ENCODE peak calls at places on chromosome 12, in ten cellular contexts. D is psoas muscle; X is bronchial epithelial cell; L is naive thymus-derived CD4-positive, alpha-beta T cell; N is GM04504; Z is Calu3; U is heart right ventricle; V is T-helper 17 cell; H is AG10803; E is stimulated activated CD8-positive, alpha-beta memory T cell treated with anti-CD3 and anti-CD28 coated beads, Interleukin-15, amount 100 ng/mL, for 24 hours. P is an unnamed sample.

GRCh38 chr12:29743801-29744200 is 39.9 kb downstream of the TMTC1 start:
- DNase-seq in D (no peak), X (peak), L (no peak), N (peak), Z (no peak), U (no peak), V (no peak), H (peak), E (no peak), P (no peak)

GRCh38 chr12:69630191-69630590 is 19.5 kb upstream of the LRRC10 start:
- DNase-seq in D (no peak), X (no peak), L (no peak), N (no peak), Z (no peak), U (no peak), V (no peak), H (peak), E (no peak), P (no peak)

GRCh38 chr12:31872831-31873604 is 86.2 kb upstream of the RESF1 start:
- DNase-seq in D (no peak), X (no peak), L (no peak), N (no peak), Z (no peak), U (no peak), V (no peak), H (no peak), E (no peak), P (no peak)

GRCh38 chr12:21476949-21477348 is 24.5 kb downstream of the RECQL start:
- DNase-seq in D (no peak), X (peak), L (no peak), N (peak), Z (no peak), U (no peak), V (no peak), H (peak), E (no peak), P (no peak)

GRCh38 chr12:114799574-114800487 is 115.9 kb upstream of the TBX3 start:
- DNase-seq in D (peak), X (no peak), L (no peak), N (no peak), Z (no peak), U (peak), V (no peak), H (peak), E (no peak), P (no peak)

GRCh38 chr12:58285551-58285950 is 344.2 kb downstream of the ATP23 start:
- DNase-seq in D (no peak), X (no peak), L (no peak), N (no peak), Z (no peak), U (no peak), V (no peak), H (no peak), E (no peak), P (no peak)

GRCh38 chr12:40312982-40313576 is 88.3 kb downstream of the LRRK2 start:
- DNase-seq in D (no peak), X (peak), L (no peak), N (no peak), Z (peak), U (no peak), V (no peak), H (peak), E (no peak), P (no peak)

GRCh38 chr12:57381693-57382220 is 49.1 kb downstream of the R3HDM2 start:
- DNase-seq in D (no peak), X (no peak), L (no peak), N (no peak), Z (no peak), U (no peak), V (no peak), H (no peak), E (no peak), P (no peak)

P was measured in HFF-Myc.